ENCODE peak calls at places on chromosomes 13 and 19, in four cellular contexts. I, T, Z and Y are unnamed samples.

GRCh38 chr13:109885235-109885634 is 98.9 kb upstream of the IRS2 start:
- DNase-seq in I (no peak), T (no peak), Z (no peak), Y (no peak)

GRCh38 chr13:42495256-42495655 is 78.7 kb upstream of the TNFSF11 start:
- DNase-seq in I (no peak), T (no peak), Z (no peak), Y (no peak)

GRCh38 chr19:29446331-29446730 is 79.5 kb upstream of the VSTM2B start:
- DNase-seq in I (no peak), T (no peak), Z (no peak), Y (no peak)

GRCh38 chr19:6238256-6238642 is 41.5 kb downstream of the MLLT1 start:
- DNase-seq in I (no peak), T (no peak), Z (no peak), Y (no peak)

GRCh38 chr19:8515317-8515716 is 1.4 kb upstream of the ZNF414 start:
- DNase-seq in I (no peak), T (no peak), Z (no peak), Y (no peak)

GRCh38 chr13:100608906-100609305 is 20.3 kb upstream of the GGACT start:
- DNase-seq in I (peak; percentile 92), T (no peak), Z (no peak), Y (peak; percentile 41)

GRCh38 chr19:17215125-17215971 is at the start of gene USE1:
- DNase-seq in I (peak; percentile 94), T (peak; percentile 92), Z (peak; percentile 90), Y (peak; percentile 92)

GRCh38 chr19:15631817-15632216 is 8.9 kb upstream of the CYP4F3 start:
- DNase-seq in I (peak; percentile 36), T (no peak), Z (no peak), Y (no peak)

GRCh38 chr19:535017-535835 is 3.7 kb downstream of the CDC34 start:
- DNase-seq in I (no peak), T (no peak), Z (no peak), Y (no peak)

GRCh38 chr19:57068921-57069697 is 50.7 kb upstream of the USP29 start:
- DNase-seq in I (no peak), T (no peak), Z (no peak), Y (no peak)

GRCh38 chr13:102846261-102847015 is 606 bp downstream of the ERCC5 start:
- DNase-seq in I (peak; percentile 68), T (peak; percentile 40), Z (peak; percentile 24), Y (peak; percentile 57)

GRCh38 chr13:76928456-76928855 is 19.9 kb upstream of the ACOD1 start:
- DNase-seq in I (no peak), T (no peak), Z (no peak), Y (no peak)

GRCh38 chr19:1455002-1455335 is 5.0 kb downstream of the APC2 start:
- DNase-seq in I (no peak), T (no peak), Z (no peak), Y (no peak)

GRCh38 chr19:41893899-41894298 is 10.9 kb downstream of the ARHGEF1 start:
- DNase-seq in I (no peak), T (no peak), Z (no peak), Y (no peak)

GRCh38 chr13:64525687-64526086 is 2704.4 kb downstream of the PCDH9 start:
- DNase-seq in I (no peak), T (no peak), Z (no peak), Y (no peak)

GRCh38 chr19:6224308-6224675 is 55.5 kb downstream of the MLLT1 start:
- DNase-seq in I (no peak), T (no peak), Z (peak; percentile 23), Y (no peak)

GRCh38 chr19:16371540-16371986 is 46.9 kb downstream of the KLF2 start:
- DNase-seq in I (peak; percentile 80), T (peak; percentile 45), Z (peak; percentile 69), Y (peak; percentile 85)

GRCh38 chr13:106599875-106600797 is 32.2 kb upstream of the ARGLU1 start:
- DNase-seq in I (no peak), T (no peak), Z (no peak), Y (peak; percentile 32)

GRCh38 chr19:56174550-56174949 is 1.3 kb upstream of the GALP start:
- DNase-seq in I (no peak), T (no peak), Z (no peak), Y (no peak)

GRCh38 chr19:4208385-4209094 is 20.8 kb upstream of the EBI3 start:
- DNase-seq in I (peak; percentile 71), T (no peak), Z (no peak), Y (peak; percentile 49)

GRCh38 chr19:17052439-17052838 is 22.8 kb downstream of the HAUS8 start:
- DNase-seq in I (peak; percentile 43), T (peak; percentile 58), Z (no peak), Y (peak; percentile 66)

GRCh38 chr13:114303700-114304327 is 10.5 kb upstream of the CHAMP1 start:
- DNase-seq in I (no peak), T (no peak), Z (no peak), Y (no peak)

GRCh38 chr13:80341098-80341701 is at the start of gene SPRY2:
- DNase-seq in I (peak; percentile 94), T (peak; percentile 92), Z (peak; percentile 93), Y (peak; percentile 94)

GRCh38 chr19:49687150-49687549 is 2.2 kb upstream of the ADM5 start:
- DNase-seq in I (no peak), T (no peak), Z (no peak), Y (no peak)

GRCh38 chr19:2034729-2035589 is 16.1 kb downstream of the MKNK2 start:
- DNase-seq in I (peak; percentile 91), T (peak; percentile 92), Z (peak; percentile 49), Y (peak; percentile 91)

GRCh38 chr19:41696402-41697197 is 8.5 kb upstream of the CEACAM7 start:
- DNase-seq in I (peak; percentile 15), T (no peak), Z (no peak), Y (peak; percentile 49)

GRCh38 chr19:7687177-7687576 is 6.5 kb downstream of the TRAPPC5 start:
- DNase-seq in I (no peak), T (no peak), Z (no peak), Y (no peak)

GRCh38 chr19:1728816-1729567 is 24.3 kb upstream of the ONECUT3 start:
- DNase-seq in I (no peak), T (no peak), Z (no peak), Y (no peak)

GRCh38 chr13:110408286-110408685 is 101.2 kb downstream of the COL4A2 start:
- DNase-seq in I (no peak), T (no peak), Z (no peak), Y (no peak)

GRCh38 chr19:16258440-16258903 is 60.8 kb downstream of the AP1M1 start:
- DNase-seq in I (no peak), T (peak; percentile 64), Z (peak; percentile 84), Y (peak; percentile 41)

GRCh38 chr13:36778083-36778671 is 40.8 kb upstream of the RFXAP start:
- DNase-seq in I (no peak), T (no peak), Z (no peak), Y (no peak)

DNA sequence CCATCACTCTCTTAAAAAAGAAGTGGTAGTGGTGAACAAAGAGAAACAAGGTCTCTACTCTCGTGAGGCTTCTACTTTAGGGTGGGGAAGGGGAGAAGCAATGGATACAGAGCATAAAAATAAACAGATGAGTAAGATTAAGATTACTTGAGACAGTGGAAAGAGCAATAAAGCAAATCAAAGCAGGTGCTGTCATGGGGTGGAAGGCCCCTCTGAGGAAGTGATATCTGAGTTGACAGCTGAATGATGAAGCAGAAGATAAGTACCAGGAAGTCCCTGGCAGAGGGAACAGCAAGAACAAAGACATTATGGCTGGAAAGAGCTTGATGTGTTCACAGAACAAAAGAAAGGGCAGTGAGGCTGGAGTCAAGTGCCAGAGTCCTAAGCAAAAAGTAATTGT is 221.8 kb downstream of the ENOX1 start:
- DNase-seq in I (no peak), T (no peak), Z (no peak), Y (no peak)
- H3K27ac ChIP-seq in I (no peak overlapping the region), T (no peak overlapping the region), Z (no peak overlapping the region), Y (no peak overlapping the region)

DNA sequence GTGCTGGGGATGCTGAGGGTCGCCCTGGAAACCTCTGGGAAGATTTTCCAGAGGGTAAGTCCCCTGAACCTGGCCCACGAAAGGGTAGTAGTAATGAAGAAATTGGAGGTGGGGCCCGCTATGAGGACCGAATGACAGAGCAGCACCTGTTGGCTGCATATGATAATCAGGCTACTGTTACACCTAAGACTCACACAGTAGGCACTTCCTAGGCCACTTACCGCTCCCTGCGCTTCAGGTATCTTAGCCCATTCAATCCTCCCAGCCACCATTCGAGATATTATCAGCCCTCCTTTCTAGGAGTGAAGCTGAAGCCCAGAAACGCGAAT is 4.3 kb upstream of the LRFN3 start:
- DNase-seq in I (no peak), T (no peak), Z (no peak), Y (no peak)
- H3K27ac ChIP-seq in I (no peak overlapping the region), T (no peak overlapping the region), Z (no peak overlapping the region), Y (no peak overlapping the region)

DNA sequence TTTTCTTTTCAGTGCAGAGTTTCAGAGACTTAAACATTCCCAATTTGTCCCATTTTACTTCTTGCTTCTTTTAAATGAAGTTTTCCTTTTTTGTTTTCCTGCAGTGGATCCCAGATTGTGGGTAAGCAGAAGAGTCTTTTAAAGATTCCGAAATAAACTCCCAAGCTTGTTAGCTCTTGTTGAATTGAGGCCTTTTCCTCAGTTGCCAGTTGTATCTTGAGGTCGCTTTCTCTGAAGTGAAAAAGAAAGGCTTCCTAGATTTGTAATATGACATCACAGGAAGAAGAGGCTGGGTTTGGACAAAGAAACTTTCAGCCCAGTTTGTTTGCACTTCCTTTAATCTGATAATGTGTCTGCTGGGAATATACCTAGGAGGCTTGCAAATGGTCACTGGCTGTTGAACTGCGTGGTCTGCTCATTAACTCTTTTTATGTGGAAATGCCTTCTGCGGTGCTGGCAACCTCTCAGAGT is at the start of gene LPAR6:
- DNase-seq in I (peak; percentile 62), T (no peak), Z (no peak), Y (peak; percentile 42)
- H3K27ac ChIP-seq in I (peak within 1 kb of the TSS; percentile 76), T (peak within 1 kb of the TSS; percentile 84), Z (peak within 1 kb of the TSS; percentile 81), Y (peak within 1 kb of the TSS; percentile 70)

GRCh38 chr19:39951065-39951650 is 16.7 kb upstream of the FCGBP start:
- DNase-seq in I (no peak), T (no peak), Z (no peak), Y (no peak)

GRCh38 chr19:39953915-39954314 is 17.1 kb upstream of the PSMC4 start:
- DNase-seq in I (no peak), T (no peak), Z (no peak), Y (peak; percentile 9)

GRCh38 chr19:39951686-39952085 is 17.3 kb upstream of the FCGBP start:
- DNase-seq in I (peak; percentile 19), T (no peak), Z (no peak), Y (no peak)

GRCh38 chr19:39946532-39946931 is 12.1 kb upstream of the FCGBP start:
- DNase-seq in I (no peak), T (no peak), Z (no peak), Y (no peak)

DNA sequence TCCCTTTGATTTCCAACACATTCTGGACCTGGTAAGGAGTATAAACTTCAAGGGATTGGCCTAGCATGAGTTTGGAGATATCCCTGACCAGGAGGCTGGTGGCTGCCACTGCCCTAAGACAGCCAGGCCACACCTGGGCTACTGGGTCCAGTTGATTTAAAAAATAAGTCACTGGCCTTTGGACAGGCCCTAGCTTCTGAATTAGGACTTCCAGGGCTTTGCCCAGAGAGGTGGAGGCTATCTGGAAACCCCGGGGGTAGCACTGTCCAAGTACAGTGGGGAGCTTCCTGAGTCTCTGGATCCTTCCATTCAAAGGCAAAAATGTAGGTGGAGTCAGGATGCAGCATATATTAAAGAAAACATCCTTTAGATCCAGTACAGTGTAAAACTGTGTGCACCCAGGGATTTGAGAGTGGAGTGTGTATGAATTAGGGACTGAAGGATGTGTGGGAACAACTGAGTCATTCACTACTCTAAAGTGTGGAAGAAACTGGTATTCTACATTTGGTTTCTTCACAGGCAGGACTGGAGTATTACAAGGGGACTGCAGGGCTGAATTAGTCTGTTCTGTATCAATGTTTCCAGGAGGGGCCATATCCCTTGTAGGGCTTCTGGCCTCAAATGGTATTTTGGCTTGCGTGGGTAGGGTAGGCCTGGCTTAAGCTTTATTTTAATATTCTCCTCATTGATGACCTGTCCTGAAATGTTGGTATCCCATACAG is 14.8 kb upstream of the FCGBP start:
- DNase-seq in I (no peak), T (peak; percentile 14), Z (no peak), Y (no peak)
- H3K27ac ChIP-seq in I (no peak overlapping the region), T (no peak overlapping the region), Z (no peak overlapping the region), Y (no peak overlapping the region)

GRCh38 chr19:13094285-13094595 is 8.4 kb downstream of the LYL1 start:
- DNase-seq in I (peak; percentile 50), T (no peak), Z (peak; percentile 46), Y (no peak)
- H3K27ac ChIP-seq in I (no peak overlapping the region), T (peak overlapping the region; percentile 27), Z (peak overlapping the region; percentile 89), Y (no peak overlapping the region)